ENCODE peak calls at places on chromosomes 3 and 15, in eight cellular contexts. T, P, O, S, Q, K, D and L are unnamed samples.
A peak's percentile ranks its signal among the peaks of the same experiment; 100 is the strongest.

GRCh38 chr15:68808091-68808490 is 12.6 kb downstream of the ANP32A start:
- DNase-seq in T (no peak), P (no peak), O (no peak), S (no peak), Q (no peak), K (no peak), D (no peak), L (no peak)

GRCh38 chr3:57911588-57911987 is 96.6 kb upstream of the FLNB start:
- DNase-seq in T (no peak), P (no peak), O (no peak), S (no peak), Q (no peak), K (no peak), D (peak; percentile 15), L (no peak)

GRCh38 chr3:104629038-104629437 is 737.7 kb upstream of the ALCAM start:
- DNase-seq in T (no peak), P (no peak), O (no peak), S (no peak), Q (no peak), K (peak; percentile 23), D (no peak), L (no peak)

GRCh38 chr3:45968706-45969105 is 25.4 kb downstream of the CXCR6 start:
- DNase-seq in T (no peak), P (no peak), O (no peak), S (no peak), Q (no peak), K (no peak), D (no peak), L (no peak)

GRCh38 chr15:42191610-42192346 is 16.3 kb downstream of the VPS39 start:
- DNase-seq in T (no peak), P (no peak), O (no peak), S (no peak), Q (peak; percentile 24), K (no peak), D (no peak), L (no peak)

GRCh38 chr15:64969401-64969800 is 20.3 kb downstream of the SPG21 start:
- DNase-seq in T (no peak), P (no peak), O (no peak), S (no peak), Q (no peak), K (no peak), D (no peak), L (no peak)

GRCh38 chr3:32313723-32314473 is 75.4 kb downstream of the CMTM8 start:
- DNase-seq in T (no peak), P (no peak), O (no peak), S (no peak), Q (no peak), K (peak; percentile 52), D (no peak), L (peak; percentile 17)

GRCh38 chr3:46619845-46620778 is 7.8 kb downstream of the FAM240A start:
- DNase-seq in T (no peak), P (peak; percentile 56), O (no peak), S (no peak), Q (no peak), K (no peak), D (no peak), L (no peak)

GRCh38 chr3:10223676-10224639 is 24.3 kb upstream of the TATDN2 start:
- DNase-seq in T (peak; percentile 63), P (no peak), O (no peak), S (no peak), Q (peak; percentile 75), K (no peak), D (peak; percentile 75), L (no peak)

GRCh38 chr15:57562220-57562769 is 29.4 kb upstream of the MYZAP start:
- DNase-seq in T (no peak), P (no peak), O (no peak), S (no peak), Q (no peak), K (no peak), D (no peak), L (no peak)

DNA sequence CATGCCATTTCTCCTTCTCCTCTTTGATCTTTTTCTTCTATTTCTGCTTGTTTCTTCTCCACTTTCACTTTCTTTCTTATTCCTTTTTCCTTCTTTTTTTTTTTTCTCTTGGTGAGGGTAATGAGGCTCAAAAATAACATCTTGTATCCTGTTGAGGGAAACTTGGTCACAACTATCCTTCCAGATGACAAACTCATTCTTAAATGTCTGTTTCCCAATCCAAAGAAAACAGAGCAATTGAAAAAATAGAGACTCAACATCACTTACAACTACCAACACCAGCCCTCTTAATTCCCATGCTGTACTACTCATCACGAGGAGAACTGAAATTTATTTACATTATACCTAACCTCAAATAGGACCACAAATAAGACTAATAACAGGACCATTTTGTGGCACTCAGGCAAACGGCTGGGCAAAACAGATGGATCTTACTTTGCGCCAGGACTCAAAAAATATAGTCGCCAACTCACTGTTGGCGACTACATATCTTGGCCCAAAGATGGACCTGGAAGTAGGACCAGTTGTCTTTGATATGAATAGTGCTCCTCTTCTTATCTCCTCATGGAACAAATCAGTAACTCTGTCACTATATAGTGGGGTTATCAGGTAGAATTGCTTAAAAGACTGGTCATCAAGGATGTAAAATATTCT is 343.9 kb downstream of the ZBTB20 start:
- DNase-seq in T (no peak), P (no peak), O (no peak), S (no peak), Q (no peak), K (no peak), D (no peak), L (no peak)
- H3K4me3 ChIP-seq in T (no peak overlapping the region), P (no peak overlapping the region), O (no peak overlapping the region), S (no peak overlapping the region), Q (no peak overlapping the region), K (no peak overlapping the region), D (no peak overlapping the region), L (no peak overlapping the region)

DNA sequence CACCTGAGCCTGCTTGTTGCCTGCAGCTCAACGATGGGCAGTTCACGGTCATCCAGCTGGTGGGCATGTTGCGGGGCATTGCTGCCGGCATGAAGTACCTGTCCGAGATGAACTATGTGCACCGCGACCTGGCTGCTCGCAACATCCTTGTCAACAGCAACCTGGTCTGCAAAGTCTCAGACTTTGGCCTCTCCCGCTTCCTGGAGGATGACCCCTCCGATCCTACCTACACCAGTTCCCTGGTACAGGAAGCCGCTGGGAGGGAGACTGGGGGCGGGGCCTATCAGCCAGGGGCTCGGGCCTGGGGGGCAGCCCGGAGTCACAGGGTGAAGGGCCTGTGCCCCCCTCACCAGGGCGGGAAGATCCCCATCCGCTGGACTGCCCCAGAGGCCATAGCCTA is 18.8 kb downstream of the EPHB3 start:
- DNase-seq in T (no peak), P (no peak), O (no peak), S (no peak), Q (no peak), K (no peak), D (no peak), L (no peak)
- TF ChIP-seq CTCF in T (no peak), P (no peak), O (no peak), S (no peak), Q (no peak), K (no peak), D (no peak), L (no peak)

GRCh38 chr3:111073186-111073585 is 1.6 kb downstream of the NECTIN3 start:
- DNase-seq in T (no peak), P (no peak), O (no peak), S (no peak), Q (no peak), K (no peak), D (no peak), L (no peak)

GRCh38 chr3:111071257-111072015 is at the start of gene NECTIN3:
- DNase-seq in T (peak; percentile 4), P (peak; percentile 88), O (peak; percentile 65), S (peak; percentile 69), Q (no peak), K (peak; percentile 96), D (peak; percentile 90), L (no peak)

GRCh38 chr3:111069974-111070751 is 1.5 kb upstream of the NECTIN3 start:
- DNase-seq in T (no peak), P (peak; percentile 45), O (no peak), S (no peak), Q (no peak), K (no peak), D (no peak), L (no peak)

GRCh38 chr3:111070772-111071256 is 802 bp upstream of the NECTIN3 start:
- DNase-seq in T (no peak), P (peak; percentile 84), O (no peak), S (peak; percentile 46), Q (no peak), K (no peak), D (peak; percentile 5), L (no peak)

DNA sequence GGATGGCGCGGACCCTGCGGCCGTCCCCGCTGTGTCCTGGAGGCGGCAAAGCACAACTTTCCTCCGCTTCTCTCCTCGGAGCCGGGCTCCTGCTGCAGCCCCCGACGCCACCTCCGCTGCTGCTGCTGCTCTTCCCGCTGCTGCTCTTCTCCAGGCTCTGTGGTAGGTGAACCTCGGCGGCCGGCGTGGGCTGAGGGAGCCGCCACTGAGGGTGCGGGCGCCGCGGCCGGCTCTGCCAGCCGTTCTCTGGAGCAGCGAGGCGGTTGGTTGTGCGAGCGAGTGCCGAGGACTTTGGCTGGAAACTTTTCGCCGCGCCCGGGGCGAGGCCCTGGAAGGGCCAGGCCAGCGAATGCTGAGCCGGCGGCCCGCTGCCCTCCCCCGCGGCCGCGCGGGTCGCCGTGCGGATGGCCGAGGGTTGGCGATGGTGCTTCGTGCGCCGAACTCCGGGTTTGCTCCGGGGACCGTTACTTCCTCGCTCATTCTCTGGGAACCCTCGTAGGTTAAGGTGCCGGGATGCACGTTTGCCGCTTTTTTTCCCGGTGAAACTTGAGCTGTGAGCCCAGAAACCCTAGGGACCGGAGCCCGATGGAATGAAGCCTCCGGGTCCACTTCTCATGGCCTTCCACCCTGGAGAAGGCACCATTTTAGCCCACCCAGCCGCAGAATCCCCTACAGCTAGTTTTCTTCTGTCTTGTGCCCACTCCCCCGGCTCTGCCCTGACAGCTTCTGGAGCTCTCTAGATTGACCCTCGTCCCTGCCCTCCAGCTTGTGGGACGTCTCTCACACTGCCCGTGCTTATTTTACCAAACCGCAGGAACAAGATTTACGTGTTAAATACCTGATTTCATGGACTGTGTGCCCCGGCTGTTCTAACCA is 638 bp downstream of the NECTIN3 start:
- DNase-seq in T (no peak), P (peak; percentile 77), O (no peak), S (peak; percentile 7), Q (no peak), K (no peak), D (peak; percentile 5), L (no peak)
- TF ChIP-seq REST in T (no peak), P (no peak), O (no peak), S (no peak), Q (no peak), K (no peak), D (no peak), L (no peak)

GRCh38 chr3:138960417-138960852 is 13.4 kb downstream of the FOXL2NB start:
- DNase-seq in T (no peak), P (no peak), O (no peak), S (no peak), Q (no peak), K (no peak), D (no peak), L (no peak)
- H3K4me3 ChIP-seq in T (no peak overlapping the region), P (peak overlapping the region; percentile 32), O (no peak overlapping the region), S (no peak overlapping the region), Q (no peak overlapping the region), K (no peak overlapping the region), D (no peak overlapping the region), L (no peak overlapping the region)